ENCODE peak calls at places on chromosomes 12 and 14, in seven cellular contexts. M is A549, X is thoracic aorta, I is pancreas, N is stomach, B is H9, L is mammary epithelial cell. G is an unnamed sample.

GRCh38 chr12:31118347-31118830 is 44.7 kb downstream of the DDX11 start:
- DNase-seq in M (peak), X (no peak), I (no peak), N (no peak), B (peak), L (no peak), G (no peak)

GRCh38 chr12:120394483-120395367 is 25.8 kb upstream of the MSI1 start:
- DNase-seq in M (no peak), X (no peak), I (peak), N (peak), B (peak), L (peak), G (no peak)

GRCh38 chr12:92208613-92209121 is 63.0 kb upstream of the BTG1 start:
- DNase-seq in M (peak), X (no peak), I (no peak), N (no peak), B (no peak), L (peak), G (no peak)

GRCh38 chr14:95123895-95124579 is 33.3 kb downstream of the DICER1 start:
- DNase-seq in M (no peak), X (no peak), I (no peak), N (no peak), B (no peak), L (no peak), G (no peak)

GRCh38 chr12:126667340-126667739 is 1599.6 kb upstream of the TMEM132C start:
- DNase-seq in M (no peak), X (no peak), I (no peak), N (no peak), B (no peak), L (peak), G (no peak)

GRCh38 chr14:33486499-33486898 is 464.4 kb downstream of the EGLN3 start:
- DNase-seq in M (no peak), X (no peak), I (no peak), N (no peak), B (no peak), L (no peak), G (no peak)

GRCh38 chr12:130796985-130797686 is 41.9 kb downstream of the STX2 start:
- DNase-seq in M (no peak), X (no peak), I (no peak), N (no peak), B (no peak), L (no peak), G (no peak)

GRCh38 chr14:53034688-53035087 is 83.8 kb upstream of the FERMT2 start:
- DNase-seq in M (no peak), X (no peak), I (no peak), N (no peak), B (no peak), L (no peak), G (no peak)

GRCh38 chr14:23060536-23061260 is 3.4 kb upstream of the CDH24 start:
- DNase-seq in M (no peak), X (no peak), I (no peak), N (no peak), B (no peak), L (no peak), G (no peak)

GRCh38 chr14:28763914-28764848 is 2.4 kb upstream of the FOXG1 start:
- DNase-seq in M (no peak), X (no peak), I (no peak), N (no peak), B (peak), L (no peak), G (no peak)

GRCh38 chr12:17358850-17359249 is 731.1 kb downstream of the RERGL start:
- DNase-seq in M (no peak), X (no peak), I (no peak), N (no peak), B (no peak), L (no peak), G (no peak)

GRCh38 chr12:5511644-5512584 is 80.0 kb downstream of the NTF3 start:
- DNase-seq in M (peak), X (no peak), I (no peak), N (no peak), B (peak), L (no peak), G (no peak)

GRCh38 chr14:45526715-45527549 is 273.9 kb upstream of the MIS18BP1 start:
- DNase-seq in M (peak), X (no peak), I (peak), N (peak), B (peak), L (peak), G (no peak)

GRCh38 chr14:92867246-92867925 is 55.6 kb upstream of the CHGA start:
- DNase-seq in M (no peak), X (no peak), I (no peak), N (no peak), B (no peak), L (no peak), G (no peak)

GRCh38 chr12:26791328-26791791 is 41.6 kb downstream of the ITPR2 start:
- DNase-seq in M (no peak), X (no peak), I (no peak), N (no peak), B (no peak), L (no peak), G (no peak)

GRCh38 chr12:83996671-83997070 is 915.9 kb downstream of the SLC6A15 start:
- DNase-seq in M (no peak), X (no peak), I (no peak), N (no peak), B (no peak), L (peak), G (no peak)

GRCh38 chr12:14995583-14996425 is 23.0 kb downstream of the PDE6H start:
- DNase-seq in M (peak), X (no peak), I (no peak), N (no peak), B (no peak), L (peak), G (no peak)

GRCh38 chr14:78325911-78326310 is 155.7 kb downstream of the NRXN3 start:
- DNase-seq in M (no peak), X (no peak), I (no peak), N (no peak), B (no peak), L (no peak), G (no peak)

GRCh38 chr12:18794000-18794399 is 56.1 kb downstream of the CAPZA3 start:
- DNase-seq in M (no peak), X (no peak), I (no peak), N (no peak), B (no peak), L (no peak), G (no peak)

GRCh38 chr12:31804185-31804504 is 75.3 kb upstream of the AMN1 start:
- DNase-seq in M (no peak), X (no peak), I (no peak), N (no peak), B (no peak), L (no peak), G (no peak)

GRCh38 chr12:40015360-40015759 is 90.5 kb downstream of the SLC2A13 start:
- DNase-seq in M (peak), X (no peak), I (no peak), N (no peak), B (no peak), L (peak), G (no peak)

GRCh38 chr12:102811125-102811737 is 105.8 kb downstream of the PAH start:
- DNase-seq in M (peak), X (no peak), I (no peak), N (no peak), B (peak), L (no peak), G (no peak)

GRCh38 chr14:93984070-93984469 is 7.7 kb upstream of the ASB2 start:
- DNase-seq in M (no peak), X (no peak), I (no peak), N (no peak), B (peak), L (peak), G (no peak)

DNA sequence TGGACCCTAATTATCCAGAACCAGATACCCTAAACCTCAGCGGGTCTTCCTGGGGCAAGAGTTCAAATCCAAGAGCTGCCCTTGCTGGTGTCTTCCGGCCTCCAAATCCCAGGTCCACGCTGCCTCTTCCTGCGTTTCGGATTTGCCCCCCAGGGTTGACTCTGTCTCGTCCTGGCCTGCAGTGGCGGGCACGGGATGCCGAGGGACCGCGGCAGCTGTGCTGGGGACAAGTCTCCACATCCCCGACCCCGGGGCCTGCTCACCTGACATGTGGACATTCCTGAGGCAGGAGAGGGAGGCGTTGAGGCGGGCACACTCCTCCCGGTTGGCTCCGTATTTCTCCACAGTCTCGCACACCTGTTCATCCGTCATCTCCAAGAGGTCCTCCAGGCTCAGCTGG is 113.6 kb downstream of the KSR2 start:
- DNase-seq in M (no peak), X (no peak), I (no peak), N (no peak), B (no peak), L (no peak), G (no peak)
- H3K27ac ChIP-seq in M (peak), X (no peak), I (no peak), N (no peak), B (no peak), L (no peak), G (no peak)

GRCh38 chr12:12553208-12553785 is 9.4 kb downstream of the DUSP16 start:
- DNase-seq in M (no peak), X (no peak), I (no peak), N (no peak), B (no peak), L (no peak), G (no peak)
- H3K27ac ChIP-seq in M (no peak), X (no peak), I (no peak), N (no peak), B (no peak), L (no peak), G (no peak)

DNA sequence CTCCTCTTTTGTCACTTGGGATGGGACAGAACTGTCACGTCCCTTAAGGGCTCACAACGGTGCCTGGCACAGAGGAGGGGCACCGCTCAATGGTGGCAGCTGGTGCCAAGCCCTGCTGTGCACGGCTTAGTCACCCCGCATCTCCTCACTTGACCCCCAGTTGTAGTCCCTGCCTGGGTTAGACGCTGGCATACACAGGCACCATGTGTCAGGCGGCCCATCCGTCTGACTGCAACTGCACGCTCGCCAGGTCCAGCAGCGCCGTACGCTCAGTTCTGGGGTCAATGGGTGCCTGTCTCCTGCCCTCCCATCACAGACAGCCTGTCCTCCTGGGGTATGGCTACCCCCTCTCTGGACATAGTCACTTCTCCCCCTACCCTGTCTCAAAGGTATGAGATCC is 1.6 kb upstream of the PACS2 start:
- DNase-seq in M (no peak), X (no peak), I (no peak), N (no peak), B (peak), L (no peak), G (peak)
- H3K27ac ChIP-seq in M (no peak), X (no peak), I (peak), N (peak), B (no peak), L (no peak), G (peak)

DNA sequence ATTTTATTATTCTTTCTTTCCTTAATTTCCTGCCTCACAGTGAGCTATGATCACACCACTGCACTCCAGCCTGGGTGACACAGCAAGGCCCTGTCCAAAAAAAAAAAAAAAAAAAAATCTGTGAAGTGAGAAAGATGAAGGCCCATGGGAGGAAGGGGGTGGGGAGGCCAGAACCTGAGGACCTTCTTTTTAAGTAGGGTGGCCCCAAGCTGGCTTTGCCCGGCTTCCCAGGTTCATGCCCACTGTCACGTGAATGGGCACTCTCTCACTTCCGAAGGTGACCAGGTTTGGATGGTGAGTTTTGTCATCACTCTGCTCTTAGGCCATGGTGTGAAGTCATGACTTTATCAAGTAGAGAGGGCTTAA is 82.3 kb downstream of the TNFAIP2 start:
- DNase-seq in M (no peak), X (no peak), I (no peak), N (no peak), B (no peak), L (no peak), G (no peak)
- H3K27ac ChIP-seq in M (no peak), X (no peak), I (peak), N (peak), B (no peak), L (no peak), G (no peak)

DNA sequence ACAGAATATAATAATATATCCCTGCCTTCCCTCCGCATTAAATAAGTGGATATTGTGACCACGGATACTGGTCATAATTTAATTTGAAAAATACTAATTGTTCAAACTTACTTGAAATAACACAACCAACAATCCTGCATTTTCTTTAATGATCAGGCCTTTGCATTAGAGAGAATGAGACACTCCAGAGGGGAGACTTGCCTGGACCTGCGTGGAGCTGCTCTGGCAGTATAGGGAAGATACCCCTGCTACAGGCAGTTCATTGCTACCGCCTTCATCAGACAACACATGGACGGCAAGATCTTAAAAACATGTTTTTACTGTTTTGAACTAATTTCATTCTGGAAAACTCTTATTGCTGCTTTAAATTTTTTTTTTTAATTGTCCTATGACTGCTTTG is 211.0 kb upstream of the FAR2 start:
- DNase-seq in M (no peak), X (no peak), I (no peak), N (no peak), B (no peak), L (peak), G (no peak)
- H3K27ac ChIP-seq in M (no peak), X (no peak), I (no peak), N (no peak), B (no peak), L (peak), G (no peak)

GRCh38 chr14:68407275-68407674 is 385.6 kb downstream of the ZFP36L1 start:
- DNase-seq in M (no peak), X (no peak), I (no peak), N (no peak), B (no peak), L (no peak), G (no peak)
- H3K27ac ChIP-seq in M (no peak), X (no peak), I (no peak), N (no peak), B (no peak), L (no peak), G (no peak)

DNA sequence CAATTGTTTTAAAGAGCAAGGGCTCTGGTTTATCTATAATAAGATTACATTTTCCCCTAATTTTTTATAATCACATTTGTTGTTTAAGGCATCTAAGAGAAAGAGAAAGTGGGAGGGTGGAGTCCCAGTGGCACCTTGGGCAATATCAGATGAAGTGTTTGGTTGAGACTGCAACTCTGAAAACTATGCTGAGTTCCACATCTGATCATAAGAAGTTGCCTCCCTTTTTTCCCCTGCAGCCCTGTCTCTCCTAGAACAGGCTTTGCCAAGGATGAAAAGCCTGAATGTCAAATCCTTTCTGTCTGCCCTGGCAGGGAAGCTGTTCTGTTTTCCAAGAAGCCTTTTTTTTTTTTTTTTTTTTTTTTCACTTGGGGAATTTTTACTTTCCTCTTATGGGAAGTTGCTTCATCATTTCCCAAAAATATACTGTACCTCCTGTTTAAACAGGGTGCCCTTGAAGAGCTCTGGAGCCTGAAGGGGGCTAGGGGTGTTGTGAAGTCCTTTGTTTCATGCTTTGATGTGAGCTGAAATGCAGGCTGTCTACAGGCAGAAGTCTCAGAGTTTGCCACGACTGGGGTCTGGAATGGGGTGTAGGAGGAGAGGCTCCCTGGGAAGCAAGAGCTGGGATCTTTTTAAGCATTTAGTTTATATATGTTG is 71.3 kb downstream of the SUSD6 start:
- DNase-seq in M (no peak), X (no peak), I (no peak), N (no peak), B (no peak), L (peak), G (no peak)
- H3K27ac ChIP-seq in M (no peak), X (no peak), I (peak), N (peak), B (no peak), L (peak), G (peak)

G was measured in tibial artery.